ENCODE peak calls at places on chromosomes 12 and 14, in six cellular contexts. X, Z, E, H, I and G are unnamed samples.

GRCh38 chr12:113322353-113322752 is 12.6 kb downstream of the SLC8B1 start:
- DNase-seq in X (no peak), Z (no peak), E (no peak), H (no peak), I (no peak), G (peak)

GRCh38 chr14:57987596-57988300 is 121.9 kb upstream of the SLC35F4 start:
- DNase-seq in X (no peak), Z (no peak), E (no peak), H (no peak), I (no peak), G (no peak)

GRCh38 chr14:33848706-33849454 is 102.0 kb downstream of the EGLN3 start:
- DNase-seq in X (peak), Z (peak), E (no peak), H (no peak), I (peak), G (peak)

GRCh38 chr14:64675246-64675645 is 29.0 kb upstream of the PLEKHG3 start:
- DNase-seq in X (no peak), Z (no peak), E (no peak), H (no peak), I (no peak), G (no peak)

GRCh38 chr12:46370792-46371717 is 1.5 kb downstream of the SLC38A2 start:
- DNase-seq in X (peak), Z (peak), E (no peak), H (peak), I (peak), G (peak)

GRCh38 chr12:53939141-53940108 is 794 bp downstream of the HOXC13 start:
- DNase-seq in X (peak), Z (no peak), E (peak), H (no peak), I (no peak), G (no peak)

GRCh38 chr14:23569443-23570151 is 2.0 kb upstream of the AP1G2 start:
- DNase-seq in X (no peak), Z (peak), E (no peak), H (no peak), I (no peak), G (no peak)

GRCh38 chr14:65211341-65211987 is 109.1 kb upstream of the MAX start:
- DNase-seq in X (peak), Z (no peak), E (peak), H (no peak), I (no peak), G (no peak)

GRCh38 chr12:65965358-65965757 is 141.1 kb downstream of the HMGA2 start:
- DNase-seq in X (no peak), Z (no peak), E (peak), H (no peak), I (no peak), G (no peak)

GRCh38 chr14:21215879-21216251 is 53.4 kb downstream of the HNRNPC start:
- DNase-seq in X (no peak), Z (no peak), E (no peak), H (no peak), I (no peak), G (no peak)

GRCh38 chr14:26963696-26964095 is 365.9 kb upstream of the NOVA1 start:
- DNase-seq in X (no peak), Z (no peak), E (no peak), H (no peak), I (no peak), G (no peak)

GRCh38 chr12:53937099-53937498 is 1.5 kb upstream of the HOXC13 start:
- DNase-seq in X (no peak), Z (no peak), E (no peak), H (no peak), I (no peak), G (no peak)